ENCODE peak calls at places on chromosomes 2 and 18, in nine cellular contexts. R is WTC11, Z is cardiac fibroblast, T is nephron progenitor cell, X is SK-N-SH, C is ovary, Y is heart left ventricle, H is AG04450, I is AG10803. S is an unnamed sample.

GRCh38 chr2:96157649-96158553 is 12.7 kb upstream of the DUSP2 start:
- DNase-seq in R (no peak), Z (no peak), T (no peak), X (peak), C (no peak), Y (no peak), H (no peak), I (no peak), S (peak)

GRCh38 chr18:27856839-27857238 is 320.1 kb downstream of the CDH2 start:
- DNase-seq in R (no peak), Z (no peak), T (no peak), X (no peak), C (no peak), Y (no peak), H (no peak), I (no peak), S (no peak)

GRCh38 chr2:118813601-118814000 is 33.8 kb downstream of the EN1 start:
- DNase-seq in R (no peak), Z (no peak), T (no peak), X (no peak), C (no peak), Y (no peak), H (no peak), I (no peak), S (no peak)

GRCh38 chr2:86323273-86323672 is 14.2 kb downstream of the REEP1 start:
- DNase-seq in R (peak), Z (no peak), T (no peak), X (no peak), C (no peak), Y (no peak), H (no peak), I (no peak), S (no peak)

GRCh38 chr18:48136544-48137353 is 206.3 kb upstream of the SMAD2 start:
- DNase-seq in R (no peak), Z (no peak), T (peak), X (peak), C (peak), Y (no peak), H (no peak), I (no peak), S (no peak)

GRCh38 chr18:59229681-59230443 is 9.9 kb downstream of the GRP start:
- DNase-seq in R (no peak), Z (no peak), T (no peak), X (no peak), C (no peak), Y (no peak), H (no peak), I (peak), S (no peak)

GRCh38 chr2:105795575-105795934 is 50.8 kb downstream of the NCK2 start:
- DNase-seq in R (no peak), Z (peak), T (no peak), X (no peak), C (no peak), Y (no peak), H (no peak), I (no peak), S (no peak)

GRCh38 chr2:3098231-3098630 is 279.4 kb downstream of the EIPR1 start:
- DNase-seq in R (no peak), Z (no peak), T (no peak), X (no peak), C (no peak), Y (no peak), H (no peak), I (no peak), S (no peak)

GRCh38 chr2:74822771-74823283 is 11.1 kb upstream of the HK2 start:
- DNase-seq in R (no peak), Z (no peak), T (no peak), X (no peak), C (no peak), Y (no peak), H (no peak), I (peak), S (no peak)

GRCh38 chr18:55510809-55511208 is 77.2 kb downstream of the TCF4 start:
- DNase-seq in R (no peak), Z (peak), T (no peak), X (no peak), C (no peak), Y (peak), H (peak), I (peak), S (no peak)

GRCh38 chr18:78898066-78898465 is 81.6 kb upstream of the SALL3 start:
- DNase-seq in R (no peak), Z (no peak), T (no peak), X (no peak), C (no peak), Y (no peak), H (no peak), I (no peak), S (no peak)

GRCh38 chr2:221490506-221491060 is 81.5 kb downstream of the EPHA4 start:
- DNase-seq in R (no peak), Z (no peak), T (no peak), X (no peak), C (no peak), Y (no peak), H (no peak), I (no peak), S (no peak)

GRCh38 chr2:223648755-223649154 is 46.6 kb upstream of the SCG2 start:
- DNase-seq in R (no peak), Z (no peak), T (no peak), X (no peak), C (no peak), Y (no peak), H (no peak), I (no peak), S (no peak)
- TF ChIP-seq CTCF in R (no peak), Z (no peak), T (no peak), X (no peak), C (no peak), Y (no peak), H (no peak), I (no peak), S (no peak)

DNA sequence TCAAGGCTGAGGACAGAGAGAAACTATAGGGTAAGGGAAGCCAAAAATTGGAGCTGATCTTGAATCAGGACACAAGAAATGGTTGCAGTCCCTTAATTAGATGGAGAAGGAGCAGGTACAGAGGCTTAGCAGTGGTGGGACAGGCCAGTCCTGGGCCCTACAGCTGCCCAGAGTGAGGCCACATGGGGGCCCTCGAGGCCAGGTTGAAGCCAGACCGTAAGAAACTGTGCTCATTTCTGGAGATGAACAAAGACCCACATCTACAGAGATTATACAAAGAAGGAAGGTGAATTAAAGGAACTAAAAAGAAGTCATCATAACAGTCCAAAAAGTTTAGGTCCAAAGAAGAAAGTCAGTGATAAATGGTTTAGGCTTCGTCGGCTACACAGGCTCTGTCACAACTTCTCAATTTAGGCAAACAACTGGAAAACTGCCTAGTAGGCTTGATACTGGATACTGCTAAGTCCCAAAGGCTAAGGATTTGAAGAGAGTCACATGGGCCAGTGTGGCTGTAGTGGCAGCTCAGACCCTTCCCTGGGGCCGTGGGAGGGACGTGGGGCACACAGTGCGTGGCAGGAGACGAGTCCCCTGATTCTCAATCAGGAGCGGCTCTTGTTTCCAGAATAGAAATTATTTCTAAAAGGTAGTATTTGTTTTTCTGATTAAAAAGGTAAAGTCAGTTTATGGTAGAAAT is 50.4 kb upstream of the CNGA3 start:
- DNase-seq in R (no peak), Z (no peak), T (no peak), X (no peak), C (no peak), Y (no peak), H (no peak), I (no peak), S (no peak)
- TF ChIP-seq CTCF in R (no peak), Z (peak), T (no peak), X (peak), C (no peak), Y (no peak), H (peak), I (no peak), S (peak)

GRCh38 chr2:1606421-1607235 is 137.7 kb downstream of the PXDN start:
- DNase-seq in R (no peak), Z (peak), T (no peak), X (peak), C (no peak), Y (no peak), H (no peak), I (no peak), S (peak)
- TF ChIP-seq CTCF in R (no peak), Z (no peak), T (no peak), X (no peak), C (no peak), Y (no peak), H (no peak), I (no peak), S (no peak)

DNA sequence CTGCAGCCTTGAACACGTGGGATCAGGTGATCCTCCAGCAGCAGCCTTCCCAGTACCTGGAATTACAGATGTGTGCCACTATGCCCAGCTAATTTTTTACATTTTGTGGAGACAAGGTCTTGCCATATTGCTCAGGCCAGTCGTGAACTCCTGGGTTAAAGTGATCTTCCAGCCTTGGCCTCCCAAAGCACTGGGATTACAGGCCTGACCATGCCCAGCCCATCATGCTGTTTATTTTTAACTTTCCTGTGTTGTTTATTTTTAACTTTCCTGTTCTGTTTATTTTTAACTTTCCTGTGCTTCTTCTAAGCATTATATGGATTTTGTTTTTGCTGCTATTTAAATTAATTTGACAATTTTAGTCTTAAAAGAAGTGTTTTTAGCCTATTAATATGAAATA is 763.7 kb upstream of the CDH7 start:
- DNase-seq in R (no peak), Z (no peak), T (no peak), X (no peak), C (no peak), Y (no peak), H (no peak), I (no peak), S (no peak)
- TF ChIP-seq CTCF in R (no peak), Z (no peak), T (no peak), X (no peak), C (no peak), Y (no peak), H (no peak), I (no peak), S (no peak)

DNA sequence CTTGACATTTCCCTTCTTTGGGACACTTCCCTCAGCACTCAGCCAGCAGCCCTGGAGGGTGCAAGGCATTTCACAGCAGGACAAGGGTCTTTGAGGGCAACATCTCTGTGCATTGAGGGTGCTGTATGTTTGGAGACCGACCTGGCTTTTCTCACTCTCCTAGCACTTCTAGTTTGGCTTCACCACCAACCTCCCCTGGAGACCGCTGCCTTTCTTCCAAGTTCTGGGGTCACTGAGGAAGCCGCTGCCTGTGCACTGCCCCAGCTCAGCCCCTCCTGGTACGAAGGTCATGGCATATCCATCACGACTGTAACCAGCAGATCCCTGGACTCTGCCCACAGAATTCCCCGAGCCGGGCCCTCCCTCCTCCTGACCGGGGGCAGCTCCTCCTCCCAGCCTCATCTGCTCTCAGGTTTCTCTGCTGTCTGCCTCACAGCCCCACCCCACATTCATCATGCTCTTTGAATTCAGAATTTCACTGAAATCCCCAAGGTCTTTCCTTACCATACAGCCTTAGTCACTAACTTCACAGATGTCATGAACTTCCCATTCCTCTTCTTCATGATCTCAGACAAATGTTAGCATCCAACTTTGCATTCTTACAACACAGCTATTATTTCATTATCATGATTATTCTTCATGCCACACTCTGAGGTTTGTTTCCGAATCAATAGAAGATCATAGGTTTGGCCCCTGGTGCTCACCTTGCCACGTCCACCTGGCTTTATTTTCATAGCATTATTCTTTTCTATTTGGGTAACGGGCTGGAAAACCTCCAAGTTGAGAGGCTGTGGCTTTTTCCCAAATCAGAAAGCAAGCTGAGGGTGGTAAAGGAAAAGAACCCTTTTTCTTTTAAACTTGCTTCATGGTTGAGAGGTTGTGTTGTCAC is 113.0 kb upstream of the COPS8 start:
- DNase-seq in R (peak), Z (peak), T (peak), X (no peak), C (no peak), Y (no peak), H (no peak), I (peak), S (no peak)
- TF ChIP-seq CTCF in R (no peak), Z (no peak), T (no peak), X (no peak), C (no peak), Y (no peak), H (no peak), I (no peak), S (no peak)

DNA sequence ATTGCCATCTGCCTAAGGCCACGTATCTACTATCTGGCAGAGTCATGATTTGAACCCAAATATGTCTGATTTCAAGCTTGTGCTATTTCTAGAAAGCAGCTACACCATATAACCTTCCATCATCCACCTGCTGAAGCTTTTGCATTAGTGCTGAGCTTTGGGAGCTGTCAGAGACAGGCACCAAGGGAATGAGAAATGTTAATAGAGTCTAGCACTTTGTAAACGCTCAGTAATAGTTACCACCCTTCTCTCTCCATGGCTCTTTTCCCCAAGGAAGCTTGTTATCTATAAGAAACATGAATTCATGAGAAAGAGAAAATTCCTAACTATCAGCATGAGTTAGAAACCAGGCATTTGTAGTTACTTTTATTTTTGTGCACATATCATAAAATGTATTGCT is 151.5 kb downstream of the CPS1 start:
- DNase-seq in R (no peak), Z (no peak), T (no peak), X (no peak), C (no peak), Y (no peak), H (no peak), I (no peak), S (no peak)
- TF ChIP-seq CTCF in R (no peak), Z (no peak), T (no peak), X (no peak), C (no peak), Y (no peak), H (no peak), I (no peak), S (no peak)

GRCh38 chr18:2139676-2140075 is 431.6 kb downstream of the METTL4 start:
- DNase-seq in R (no peak), Z (peak), T (no peak), X (no peak), C (no peak), Y (no peak), H (no peak), I (peak), S (no peak)

GRCh38 chr18:2135309-2135708 is 436.0 kb downstream of the METTL4 start:
- DNase-seq in R (no peak), Z (no peak), T (no peak), X (no peak), C (no peak), Y (no peak), H (no peak), I (no peak), S (no peak)

GRCh38 chr18:2134364-2134763 is 436.9 kb downstream of the METTL4 start:
- DNase-seq in R (no peak), Z (no peak), T (no peak), X (no peak), C (no peak), Y (no peak), H (no peak), I (no peak), S (no peak)
- TF ChIP-seq CTCF in R (no peak), Z (no peak), T (no peak), X (no peak), C (no peak), Y (no peak), H (peak), I (no peak), S (no peak)

DNA sequence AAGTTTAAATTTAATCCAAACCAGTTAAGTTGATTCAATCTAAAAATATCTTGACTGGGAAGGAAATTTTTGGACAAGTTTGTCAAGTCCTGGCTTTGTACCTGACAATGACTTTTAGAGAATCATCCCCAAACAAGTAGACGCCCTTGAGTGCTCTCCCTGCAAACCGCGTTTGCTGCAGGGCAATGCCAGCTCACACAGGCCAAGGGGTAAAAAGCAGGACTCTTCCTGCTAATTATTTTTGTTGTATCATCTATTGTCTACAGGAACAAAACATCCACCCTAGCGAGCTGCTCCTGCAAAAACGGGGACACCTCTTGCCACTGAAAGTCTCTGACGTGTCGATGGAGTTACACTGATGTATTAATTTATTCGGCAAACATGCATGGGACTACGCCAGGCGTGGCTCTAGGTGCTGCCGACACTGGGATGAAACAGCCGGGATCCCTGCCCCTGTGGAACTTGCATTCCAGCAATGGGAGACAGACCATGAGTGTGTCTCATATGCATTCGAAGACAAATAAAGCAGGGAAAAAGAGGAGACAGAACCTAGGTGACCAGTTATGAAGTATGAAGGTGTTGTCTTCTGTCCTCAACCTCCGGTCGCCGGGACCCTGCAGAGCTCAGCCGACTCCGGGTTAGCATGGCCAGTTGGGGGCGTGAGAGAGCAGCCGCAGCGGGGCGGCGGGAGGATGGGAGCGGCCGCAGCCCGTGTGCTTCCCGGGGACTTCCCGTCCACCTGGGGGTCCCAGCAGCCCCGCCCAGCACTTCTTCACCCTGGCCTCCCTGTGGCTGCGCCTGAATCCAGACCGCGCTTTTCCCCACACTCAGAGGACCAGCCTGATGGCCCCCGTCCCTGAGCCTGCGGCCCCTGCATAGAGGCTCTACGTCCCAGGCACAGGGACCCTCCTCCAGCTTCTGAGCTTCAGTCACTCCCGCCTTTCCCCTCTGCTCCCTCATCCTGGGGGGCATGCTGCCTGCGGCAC is 11.2 kb downstream of the ID2 start:
- DNase-seq in R (peak), Z (no peak), T (peak), X (peak), C (peak), Y (peak), H (no peak), I (no peak), S (no peak)
- TF ChIP-seq CTCF in R (peak), Z (peak), T (peak), X (peak), C (peak), Y (peak), H (peak), I (peak), S (peak)